ENCODE peak calls at places on chromosomes 4 and X, in five cellular contexts. Y is C1 segment of cervical spinal cord, E is EL, V is iPS-NIHi11, D is AG20443. A is an unnamed sample.

GRCh38 chrX:57282568-57282967 is 3.9 kb upstream of the FAAH2 start:
- DNase-seq in Y (no peak), E (no peak), V (no peak), D (no peak), A (no peak)

GRCh38 chrX:1516596-1517104 is 20.3 kb downstream of the P2RY8 start:
- DNase-seq in Y (no peak), E (no peak), V (no peak), D (no peak), A (no peak)

GRCh38 chrX:1581132-1581531 is 10.3 kb upstream of the AKAP17A start:
- DNase-seq in Y (no peak), E (peak), V (peak), D (peak), A (no peak)

GRCh38 chrX:77694491-77694890 is 91.5 kb downstream of the ATRX start:
- DNase-seq in Y (no peak), E (no peak), V (no peak), D (no peak), A (no peak)

GRCh38 chrX:41024755-41025154 is 60.5 kb upstream of the USP9X start:
- DNase-seq in Y (no peak), E (no peak), V (no peak), D (no peak), A (no peak)

GRCh38 chr4:14879643-14880042 is 122.6 kb upstream of the CPEB2 start:
- DNase-seq in Y (no peak), E (no peak), V (no peak), D (no peak), A (no peak)

GRCh38 chr4:99301376-99302164 is 10.8 kb upstream of the ADH1A start:
- DNase-seq in Y (no peak), E (no peak), V (no peak), D (peak), A (no peak)

GRCh38 chr4:13705521-13706035 is 78.1 kb upstream of the BOD1L1 start:
- DNase-seq in Y (no peak), E (no peak), V (peak), D (no peak), A (no peak)

GRCh38 chr4:37008199-37008598 is 236.3 kb upstream of the NWD2 start:
- DNase-seq in Y (no peak), E (no peak), V (no peak), D (no peak), A (no peak)

GRCh38 chr4:88219099-88219498 is 60.7 kb upstream of the ABCG2 start:
- DNase-seq in Y (no peak), E (peak), V (peak), D (peak), A (peak)

GRCh38 chr4:163548481-163549243 is 54.2 kb downstream of the TMA16 start:
- DNase-seq in Y (no peak), E (peak), V (peak), D (peak), A (peak)

GRCh38 chrX:50962156-50962555 is 51.6 kb downstream of the BMP15 start:
- DNase-seq in Y (no peak), E (no peak), V (no peak), D (no peak), A (no peak)

GRCh38 chrX:23783569-23784486 is 855 bp downstream of the SAT1 start:
- DNase-seq in Y (no peak), E (no peak), V (no peak), D (no peak), A (no peak)

GRCh38 chr4:127049506-127049905 is 583.3 kb upstream of the INTU start:
- DNase-seq in Y (no peak), E (no peak), V (no peak), D (no peak), A (no peak)

GRCh38 chr4:33411182-33411581 is 2691.0 kb downstream of the PCDH7 start:
- DNase-seq in Y (no peak), E (peak), V (no peak), D (no peak), A (no peak)

GRCh38 chr4:87423313-87424031 is 1.1 kb downstream of the NUDT9 start:
- DNase-seq in Y (no peak), E (peak), V (no peak), D (peak), A (no peak)

GRCh38 chr4:117898496-117898895 is 135.8 kb upstream of the NDST3 start:
- DNase-seq in Y (no peak), E (no peak), V (no peak), D (no peak), A (no peak)

GRCh38 chr4:86032476-86033022 is 327.3 kb downstream of the MAPK10 start:
- DNase-seq in Y (no peak), E (peak), V (no peak), D (peak), A (no peak)

GRCh38 chr4:120314969-120315368 is 248.3 kb upstream of the MAD2L1 start:
- DNase-seq in Y (no peak), E (no peak), V (no peak), D (no peak), A (no peak)

GRCh38 chrX:152028611-152029010 is 54.1 kb upstream of the GABRE start:
- DNase-seq in Y (no peak), E (no peak), V (no peak), D (no peak), A (no peak)

GRCh38 chr4:39528056-39528465 is 822 bp upstream of the UGDH start:
- DNase-seq in Y (no peak), E (peak), V (no peak), D (peak), A (no peak)

GRCh38 chrX:32545100-32545499 is 666.2 kb downstream of the DMD start:
- DNase-seq in Y (no peak), E (no peak), V (no peak), D (no peak), A (no peak)

GRCh38 chr4:174398728-174399127 is 115.0 kb downstream of the CEP44 start:
- DNase-seq in Y (no peak), E (peak), V (no peak), D (peak), A (no peak)

GRCh38 chrX:153739754-153740486 is 15.3 kb downstream of the ABCD1 start:
- DNase-seq in Y (no peak), E (no peak), V (no peak), D (no peak), A (no peak)

GRCh38 chr4:15434086-15434485 is 6.3 kb downstream of the C1QTNF7 start:
- DNase-seq in Y (no peak), E (no peak), V (no peak), D (peak), A (no peak)

A was measured in cerebellar nuclear complex.